ENCODE peak calls at places on chromosomes 7 and 10, in five cellular contexts. A is endothelial cell, W is choroid plexus epithelial cell, Q is HCT116, C is upper lobe of left lung. L is an unnamed sample.

GRCh38 chr10:70477661-70478162 is 855 bp upstream of the PALD1 start:
- DNase-seq in A (peak; percentile 47), W (peak; percentile 14), Q (peak; percentile 85), C (no peak), L (no peak)

GRCh38 chr10:21030096-21030495 is 133.0 kb upstream of the NEBL start:
- DNase-seq in A (no peak), W (peak; percentile 80), Q (no peak), C (peak; percentile 30), L (no peak)

GRCh38 chr7:114082934-114083647 is 164.3 kb upstream of the PPP1R3A start:
- DNase-seq in A (peak; percentile 46), W (no peak), Q (no peak), C (no peak), L (no peak)

GRCh38 chr10:129468187-129468586 is 1.1 kb downstream of the MGMT start:
- DNase-seq in A (no peak), W (no peak), Q (no peak), C (no peak), L (no peak)

GRCh38 chr10:30583778-30584415 is 45.7 kb downstream of the LYZL2 start:
- DNase-seq in A (peak; percentile 29), W (peak; percentile 83), Q (peak; percentile 57), C (peak; percentile 83), L (no peak)

GRCh38 chr10:36534471-36535002 is 590.9 kb upstream of the ANKRD30A start:
- DNase-seq in A (no peak), W (peak; percentile 97), Q (no peak), C (no peak), L (no peak)

GRCh38 chr7:45524373-45524913 is 49.7 kb upstream of the ADCY1 start:
- DNase-seq in A (no peak), W (no peak), Q (no peak), C (no peak), L (no peak)

GRCh38 chr7:121798896-121799295 is 74.1 kb upstream of the PTPRZ1 start:
- DNase-seq in A (no peak), W (peak; percentile 5), Q (no peak), C (no peak), L (no peak)

GRCh38 chr7:32336726-32337125 is 153.5 kb downstream of the LSM5 start:
- DNase-seq in A (no peak), W (no peak), Q (no peak), C (no peak), L (no peak)

GRCh38 chr10:87850742-87851205 is 12.6 kb downstream of the KLLN start:
- DNase-seq in A (peak; percentile 50), W (peak; percentile 85), Q (no peak), C (peak; percentile 77), L (no peak)

GRCh38 chr7:63900394-63901203 is 98.0 kb upstream of the ZNF722 start:
- DNase-seq in A (no peak), W (no peak), Q (no peak), C (peak; percentile 95), L (no peak)

GRCh38 chr7:122756860-122757259 is 54.1 kb upstream of the RNF148 start:
- DNase-seq in A (no peak), W (no peak), Q (no peak), C (no peak), L (no peak)

GRCh38 chr10:25564351-25564750 is 369.7 kb upstream of the MYO3A start:
- DNase-seq in A (no peak), W (no peak), Q (no peak), C (no peak), L (no peak)

GRCh38 chr7:30835396-30835915 is 64.2 kb downstream of the MINDY4 start:
- DNase-seq in A (no peak), W (no peak), Q (no peak), C (no peak), L (no peak)

GRCh38 chr10:60986779-60987178 is 42.8 kb upstream of the RHOBTB1 start:
- DNase-seq in A (no peak), W (no peak), Q (no peak), C (no peak), L (no peak)

GRCh38 chr7:51817694-51818093 is 501.1 kb upstream of the COBL start:
- DNase-seq in A (no peak), W (no peak), Q (no peak), C (no peak), L (no peak)

GRCh38 chr7:133060016-133060415 is 21.9 kb downstream of the CHCHD3 start:
- DNase-seq in A (no peak), W (no peak), Q (no peak), C (no peak), L (no peak)

GRCh38 chr10:792083-792791 is 102.8 kb upstream of the DIP2C start:
- DNase-seq in A (no peak), W (no peak), Q (no peak), C (peak; percentile 18), L (no peak)

GRCh38 chr7:151245360-151246160 is 2.9 kb downstream of the SMARCD3 start:
- DNase-seq in A (peak; percentile 71), W (no peak), Q (no peak), C (peak; percentile 50), L (peak; percentile 74)

GRCh38 chr10:86401588-86402282 is 35.1 kb upstream of the GRID1 start:
- DNase-seq in A (no peak), W (peak; percentile 37), Q (no peak), C (no peak), L (no peak)

GRCh38 chr10:131852823-131853609 is 47.8 kb upstream of the PPP2R2D start:
- DNase-seq in A (no peak), W (no peak), Q (no peak), C (peak; percentile 17), L (peak; percentile 25)
- TF ChIP-seq CTCF in A (no peak), W (no peak), Q (no peak), C (no peak), L (no peak)

DNA sequence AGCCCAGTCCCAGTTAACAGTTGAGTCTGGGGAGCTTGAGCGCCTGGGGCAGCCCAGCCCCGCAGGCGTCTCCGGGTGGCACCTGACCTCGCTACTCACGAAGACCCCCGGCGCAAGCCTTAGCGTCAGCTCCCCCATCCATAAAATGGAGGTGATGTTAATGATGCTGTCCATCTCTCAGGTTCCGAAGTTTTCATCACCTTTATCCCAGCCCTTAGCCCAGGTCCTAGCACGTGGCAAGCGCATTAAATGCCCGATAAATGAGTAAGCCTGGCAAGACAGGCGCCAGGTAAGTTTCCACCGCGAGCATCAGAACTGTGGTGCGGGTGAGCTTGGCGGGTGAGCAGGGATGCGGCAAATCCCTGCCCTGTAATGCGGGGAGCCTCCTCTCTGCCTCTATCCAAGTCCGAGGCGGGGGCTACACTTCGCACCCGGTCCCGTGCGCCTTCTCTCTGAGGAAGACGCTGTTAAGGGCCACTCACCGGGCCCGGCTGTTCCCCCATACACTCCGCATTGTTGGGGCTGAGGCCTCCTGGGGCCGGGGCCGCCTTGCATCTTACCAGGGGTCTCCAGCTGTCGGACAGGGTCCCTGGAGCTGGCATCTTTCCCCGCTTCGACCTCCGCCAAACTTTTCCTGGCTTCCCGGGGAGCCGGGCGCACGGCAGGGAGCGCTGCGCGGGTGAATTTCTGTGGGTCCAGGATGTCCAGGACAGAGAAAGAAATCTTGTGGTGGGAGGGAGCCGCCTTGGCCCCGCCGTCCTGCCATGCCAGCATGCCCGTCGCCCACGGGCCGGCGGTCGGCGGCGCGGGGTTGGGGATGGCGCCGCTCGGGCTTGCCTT is 445 bp downstream of the NKX1-2 start:
- DNase-seq in A (no peak), W (no peak), Q (no peak), C (no peak), L (no peak)
- TF ChIP-seq CTCF in A (no peak), W (no peak), Q (no peak), C (no peak), L (no peak)

DNA sequence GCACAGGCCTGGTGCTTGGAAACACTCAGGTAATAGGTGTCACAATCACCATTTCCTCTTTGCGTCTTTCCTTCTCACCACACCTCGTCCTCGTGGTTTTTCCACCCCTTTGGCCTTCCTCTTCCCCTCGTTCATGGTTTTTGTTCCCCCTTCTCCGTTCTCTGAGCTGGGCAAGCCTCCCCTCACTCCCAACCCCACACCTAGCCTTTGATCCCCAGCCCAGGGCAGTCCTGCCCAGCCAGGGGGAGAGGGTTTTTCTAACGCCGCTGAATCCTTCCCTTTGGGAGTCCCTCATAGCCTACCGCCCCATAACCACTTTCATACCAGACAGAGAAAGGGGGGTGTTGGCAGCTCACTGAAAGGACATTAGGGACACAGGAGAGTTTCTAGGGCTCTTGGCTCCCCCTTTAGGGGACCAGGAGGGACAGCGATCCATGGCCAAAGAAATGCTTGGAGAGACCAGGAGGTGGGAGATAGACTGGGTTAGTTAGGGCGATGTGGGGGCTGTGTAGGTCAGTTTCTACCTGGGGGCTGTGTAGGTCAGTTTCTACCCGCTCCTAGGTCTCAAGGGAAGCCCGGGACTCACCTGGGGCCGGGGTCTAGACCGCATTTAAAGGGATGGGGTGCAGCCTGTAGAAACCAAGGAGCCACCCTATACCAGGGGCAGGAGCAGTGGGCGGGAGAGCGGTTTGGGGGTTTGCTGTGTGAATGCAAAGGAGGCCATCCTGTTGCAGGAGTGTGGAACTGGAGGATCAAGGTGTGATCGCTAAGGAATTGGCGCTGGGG is 1.4 kb downstream of the EPHB4 start:
- DNase-seq in A (no peak), W (peak; percentile 57), Q (no peak), C (no peak), L (no peak)
- TF ChIP-seq CTCF in A (no peak), W (peak; percentile 44), Q (peak; percentile 42), C (peak; percentile 12), L (no peak)

DNA sequence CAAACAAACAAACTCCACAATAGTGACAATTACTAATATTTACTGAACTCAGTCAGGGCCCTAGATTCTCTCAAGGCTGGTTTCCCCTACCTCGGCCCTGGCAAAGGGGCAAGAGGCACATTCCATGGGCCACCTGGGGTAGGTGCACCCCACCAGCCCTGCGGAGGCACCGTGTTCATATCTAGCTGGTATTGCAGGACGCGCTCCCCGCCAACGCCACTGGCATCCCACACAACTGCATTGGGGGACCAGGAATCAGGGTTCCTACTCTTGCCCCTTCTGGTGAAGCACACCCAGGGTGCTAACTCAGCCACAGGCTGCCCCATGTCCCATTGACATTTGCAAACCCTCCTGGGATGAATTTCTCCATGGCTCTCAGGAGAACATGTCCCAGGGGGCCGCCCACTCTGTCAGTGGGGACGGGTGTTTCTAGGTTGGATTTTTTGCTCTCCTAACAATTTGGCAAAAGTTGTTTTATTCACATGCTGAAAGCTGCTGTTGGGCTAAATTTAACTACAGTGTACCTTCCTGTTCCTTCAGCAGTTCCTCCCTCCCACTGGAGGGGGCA is 76.7 kb downstream of the ZRANB1 start:
- DNase-seq in A (no peak), W (no peak), Q (no peak), C (no peak), L (no peak)
- TF ChIP-seq CTCF in A (no peak), W (no peak), Q (no peak), C (no peak), L (no peak)

L was measured in mesothelial cell of epicardium.